ENCODE peak calls at places on chromosome 20, in ten cellular contexts. D is CD8-positive, alpha-beta T cell; G is transverse colon; S is naive thymus-derived CD4-positive, alpha-beta T cell; Z is upper lobe of right lung; Q is mammary epithelial cell; B is A673; O is left lung; X is body of pancreas; J is adrenal gland. T is an unnamed sample.

GRCh38 chr20:55615818-55616217 is 389.5 kb downstream of the CBLN4 start:
- DNase-seq in B (no peak), Q (no peak), D (no peak), G (no peak), Z (no peak), J (no peak), O (no peak), S (no peak), X (no peak), T (no peak)

GRCh38 chr20:32451340-32451681 is 93.2 kb downstream of the ASXL1 start:
- DNase-seq in S (no peak), J (no peak), Q (no peak), X (no peak), O (no peak), G (no peak), B (no peak), Z (no peak), D (no peak), T (no peak)

GRCh38 chr20:1122388-1123315 is 4.2 kb downstream of the PSMF1 start:
- DNase-seq in Q (no peak), B (peak; percentile 13), S (no peak), G (peak; percentile 39), O (peak; percentile 76), D (no peak), J (peak; percentile 42), X (peak; percentile 68), Z (peak; percentile 73), T (no peak)

GRCh38 chr20:11459090-11459877 is 458.4 kb upstream of the BTBD3 start:
- DNase-seq in S (no peak), J (no peak), X (no peak), Q (no peak), O (no peak), Z (no peak), D (no peak), B (no peak), G (no peak), T (no peak)

GRCh38 chr20:53809242-53809641 is 215.6 kb upstream of the ZNF217 start:
- DNase-seq in D (no peak), Q (no peak), G (no peak), J (no peak), X (no peak), Z (no peak), O (no peak), S (no peak), B (no peak), T (no peak)

GRCh38 chr20:47389867-47390347 is 33.4 kb upstream of the ZMYND8 start:
- DNase-seq in Q (peak; percentile 89), B (peak; percentile 48), X (no peak), G (no peak), S (no peak), J (no peak), Z (no peak), D (no peak), O (no peak), T (no peak)

GRCh38 chr20:16922834-16923233 is 174.7 kb downstream of the OTOR start:
- DNase-seq in B (peak; percentile 91), Z (no peak), D (no peak), J (no peak), Q (peak; percentile 52), G (no peak), X (no peak), S (no peak), O (no peak), T (no peak)

GRCh38 chr20:54545959-54546358 is 70.6 kb downstream of the DOK5 start:
- DNase-seq in D (no peak), J (no peak), Z (no peak), B (peak; percentile 3), O (no peak), G (no peak), X (no peak), S (no peak), Q (no peak), T (no peak)

GRCh38 chr20:46458891-46459750 is 52.7 kb upstream of the ELMO2 start:
- DNase-seq in X (peak; percentile 85), Q (peak; percentile 18), B (peak; percentile 31), J (peak; percentile 33), D (no peak), S (no peak), G (peak; percentile 70), Z (peak; percentile 75), O (peak; percentile 86), T (no peak)

GRCh38 chr20:1866834-1867233 is 28.4 kb upstream of the SIRPA start:
- DNase-seq in B (no peak), O (no peak), S (no peak), G (no peak), X (no peak), Q (no peak), J (no peak), Z (no peak), D (no peak), T (no peak)

GRCh38 chr20:47102629-47103028 is 208.0 kb downstream of the EYA2 start:
- DNase-seq in J (no peak), Q (no peak), O (no peak), S (no peak), G (no peak), B (no peak), D (no peak), Z (no peak), X (no peak), T (peak; percentile 56)

GRCh38 chr20:34143951-34144350 is 31.9 kb upstream of the EIF2S2 start:
- DNase-seq in S (no peak), Z (no peak), O (no peak), B (no peak), J (no peak), G (no peak), X (no peak), Q (no peak), D (no peak), T (no peak)

GRCh38 chr20:64058536-64058935 is 4.5 kb upstream of the TCEA2 start:
- DNase-seq in O (no peak), B (no peak), X (no peak), Z (no peak), G (no peak), D (no peak), J (no peak), S (no peak), Q (no peak), T (no peak)

GRCh38 chr20:57707849-57708693 is 1.7 kb downstream of the PMEPA1 start:
- DNase-seq in Z (no peak), X (no peak), D (no peak), G (no peak), Q (no peak), O (no peak), S (no peak), B (no peak), J (no peak), T (no peak)

GRCh38 chr20:57710841-57711240 is 1.0 kb upstream of the PMEPA1 start:
- DNase-seq in Z (no peak), X (no peak), S (no peak), B (no peak), O (no peak), G (no peak), J (no peak), D (no peak), Q (no peak), T (no peak)

GRCh38 chr20:57709823-57710799 is at the start of gene PMEPA1:
- DNase-seq in J (peak; percentile 95), S (peak; percentile 95), Z (peak; percentile 97), X (peak; percentile 96), D (peak; percentile 91), G (peak; percentile 95), O (peak; percentile 94), Q (peak; percentile 97), B (peak; percentile 97), T (peak; percentile 94)

GRCh38 chr20:57707320-57707719 is 2.5 kb downstream of the PMEPA1 start:
- DNase-seq in D (no peak), Z (no peak), J (no peak), Q (no peak), O (no peak), B (no peak), S (no peak), X (no peak), G (no peak), T (no peak)

DNA sequence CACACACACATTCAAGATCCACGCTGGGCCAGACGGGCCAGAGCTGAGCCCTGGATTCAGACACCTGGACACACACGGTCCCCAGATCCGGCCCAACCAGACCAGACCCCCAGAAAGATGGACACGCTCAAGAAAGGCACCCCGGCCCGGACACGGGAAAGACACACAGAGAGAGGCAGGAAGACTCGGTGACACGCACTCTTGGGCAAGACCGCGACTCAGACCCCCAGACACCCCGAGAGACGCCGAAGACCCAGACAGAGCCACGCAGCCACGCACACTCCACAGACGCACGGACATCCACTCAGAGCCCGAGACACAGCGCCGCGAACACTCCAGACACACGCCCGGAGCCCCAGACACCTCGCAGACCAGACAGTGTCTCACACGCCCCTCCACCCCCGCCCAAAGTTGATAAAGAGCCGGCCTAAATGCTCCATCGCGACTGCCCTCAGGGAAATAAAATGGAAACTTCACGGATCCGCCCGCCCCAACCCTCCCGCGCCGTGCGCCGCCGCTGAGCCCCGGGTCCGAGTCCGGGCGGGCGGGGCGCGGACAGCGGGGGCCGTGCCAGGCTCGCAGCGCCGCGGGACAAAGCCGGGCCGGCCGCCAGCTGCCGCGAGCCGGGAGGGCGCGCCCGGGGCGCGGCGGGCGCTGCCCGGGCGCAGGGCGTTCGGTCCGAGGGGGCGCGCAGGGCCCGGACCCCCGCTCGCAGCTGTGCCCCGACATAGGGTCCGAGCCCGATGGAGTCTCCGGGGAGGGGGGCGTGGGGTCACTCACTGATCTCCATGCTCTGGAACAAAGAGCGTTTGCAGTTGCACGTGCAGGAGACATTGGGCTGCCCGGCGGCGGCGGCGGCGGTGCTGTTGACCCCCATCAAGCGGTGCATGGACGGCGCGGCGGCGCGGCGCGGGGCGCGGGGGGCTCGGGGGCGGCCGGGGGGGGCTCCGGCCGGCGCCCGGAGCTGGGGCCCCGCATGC is 831 bp downstream of the PMEPA1 start:
- DNase-seq in O (no peak), J (peak; percentile 42), B (peak; percentile 22), D (no peak), Z (peak; percentile 72), Q (no peak), S (peak; percentile 55), G (no peak), X (no peak), T (no peak)
- H3K4me3 ChIP-seq in O (peak overlapping the region; percentile 60), J (peak overlapping the region; percentile 20), B (peak overlapping the region; percentile 94), D (peak overlapping the region; percentile 8), Z (peak overlapping the region; percentile 95), Q (peak overlapping the region; percentile 94), S (peak overlapping the region; percentile 24), G (peak overlapping the region; percentile 82), X (peak overlapping the region; percentile 10), T (peak overlapping the region; percentile 73)

GRCh38 chr20:44219287-44219686 is 8.7 kb upstream of the OSER1 start:
- DNase-seq in O (no peak), B (no peak), Q (no peak), G (no peak), D (no peak), Z (no peak), J (no peak), X (no peak), S (peak; percentile 34), T (peak; percentile 5)
- H3K27ac ChIP-seq in O (no peak overlapping the region), B (no peak overlapping the region), Q (no peak overlapping the region), G (no peak overlapping the region), D (peak overlapping the region; percentile 40), Z (no peak overlapping the region), J (no peak overlapping the region), X (no peak overlapping the region), S (peak overlapping the region; percentile 75), T (peak overlapping the region; percentile 66)

GRCh38 chr20:62885808-62886708 is 24.4 kb upstream of the TCFL5 start:
- DNase-seq in J (no peak), Q (no peak), X (no peak), G (peak; percentile 42), Z (no peak), S (no peak), O (peak; percentile 62), B (no peak), D (no peak), T (no peak)
- H3K36me3 ChIP-seq in J (no peaks in the 10 kb centered on the region), Q (peaks cover 36% of the 10 kb centered on the region), X (peaks cover 14% of the 10 kb centered on the region), G (no peaks in the 10 kb centered on the region), Z (peaks cover 52% of the 10 kb centered on the region), S (peaks cover 18% of the 10 kb centered on the region), O (no peaks in the 10 kb centered on the region), B (peaks cover 49% of the 10 kb centered on the region), D (peaks cover 38% of the 10 kb centered on the region), T (peaks cover 41% of the 10 kb centered on the region)

GRCh38 chr20:3888622-3889488 is at the start of gene PANK2:
- DNase-seq in B (peak; percentile 100), S (peak; percentile 94), Q (peak; percentile 99), D (peak; percentile 98), Z (peak; percentile 99), G (peak; percentile 99), X (peak; percentile 98), J (peak; percentile 100), O (peak; percentile 99), T (peak; percentile 99)
- H3K4me3 ChIP-seq in B (peak within 1 kb of the TSS; percentile 73), S (peak within 1 kb of the TSS; percentile 82), Q (peak within 1 kb of the TSS; percentile 97), D (peak within 1 kb of the TSS; percentile 97), Z (peak within 1 kb of the TSS; percentile 84), G (peak within 1 kb of the TSS; percentile 98), X (peak within 1 kb of the TSS; percentile 94), J (peak within 1 kb of the TSS; percentile 69), O (peak within 1 kb of the TSS; percentile 97), T (peak within 1 kb of the TSS; percentile 93)

T was measured in right atrium auricular region.